ENCODE peak calls at places on chromosome 12, in ten cellular contexts. One of them, this sample, is unnamed.

GRCh38 chr12:111819191-111820158 is 22.6 kb upstream of the MAPKAPK5 start:
- DNase-seq in tibial nerve: no peak
- DNase-seq in spleen: no peak
- DNase-seq in left ventricle myocardium inferior: no peak
- DNase-seq in K562: no peak
- DNase-seq in WTC11: no peak
- DNase-seq in breast epithelium: no peak
- DNase-seq in foreskin fibroblast: no peak
- DNase-seq in coronary artery: no peak
- DNase-seq in fibroblast of lung: peak; percentile 7
- DNase-seq in this sample: no peak

GRCh38 chr12:114920828-114921579 is 237.0 kb upstream of the TBX3 start:
- DNase-seq in tibial nerve: peak; percentile 26
- DNase-seq in spleen: no peak
- DNase-seq in left ventricle myocardium inferior: no peak
- DNase-seq in K562: no peak
- DNase-seq in WTC11: no peak
- DNase-seq in breast epithelium: no peak
- DNase-seq in foreskin fibroblast: peak; percentile 90
- DNase-seq in coronary artery: no peak
- DNase-seq in fibroblast of lung: peak; percentile 64
- DNase-seq in this sample: no peak

GRCh38 chr12:12562016-12562483 is 613 bp downstream of the DUSP16 start:
- DNase-seq in tibial nerve: no peak
- DNase-seq in spleen: peak; percentile 87
- DNase-seq in left ventricle myocardium inferior: peak; percentile 39
- DNase-seq in K562: peak; percentile 59
- DNase-seq in WTC11: peak; percentile 34
- DNase-seq in breast epithelium: no peak
- DNase-seq in foreskin fibroblast: no peak
- DNase-seq in coronary artery: no peak
- DNase-seq in fibroblast of lung: peak; percentile 25
- DNase-seq in this sample: peak; percentile 25

GRCh38 chr12:104219361-104219892 is 3.8 kb downstream of the TXNRD1 start:
- DNase-seq in tibial nerve: peak; percentile 30
- DNase-seq in spleen: no peak
- DNase-seq in left ventricle myocardium inferior: no peak
- DNase-seq in K562: no peak
- DNase-seq in WTC11: no peak
- DNase-seq in breast epithelium: no peak
- DNase-seq in foreskin fibroblast: peak; percentile 89
- DNase-seq in coronary artery: no peak
- DNase-seq in fibroblast of lung: peak; percentile 97
- DNase-seq in this sample: no peak

GRCh38 chr12:121916719-121917118 is 1.7 kb upstream of the CFAP251 start:
- DNase-seq in tibial nerve: no peak
- DNase-seq in spleen: no peak
- DNase-seq in left ventricle myocardium inferior: no peak
- DNase-seq in K562: no peak
- DNase-seq in WTC11: no peak
- DNase-seq in breast epithelium: no peak
- DNase-seq in foreskin fibroblast: no peak
- DNase-seq in coronary artery: no peak
- DNase-seq in fibroblast of lung: peak; percentile 20
- DNase-seq in this sample: peak; percentile 19

GRCh38 chr12:57899010-57899662 is 42.2 kb upstream of the ATP23 start:
- DNase-seq in tibial nerve: no peak
- DNase-seq in spleen: peak; percentile 92
- DNase-seq in left ventricle myocardium inferior: peak; percentile 31
- DNase-seq in K562: no peak
- DNase-seq in WTC11: no peak
- DNase-seq in breast epithelium: peak; percentile 65
- DNase-seq in foreskin fibroblast: peak; percentile 41
- DNase-seq in coronary artery: no peak
- DNase-seq in fibroblast of lung: peak; percentile 69
- DNase-seq in this sample: no peak

GRCh38 chr12:98296462-98297079 is 218.8 kb upstream of the TMPO start:
- DNase-seq in tibial nerve: no peak
- DNase-seq in spleen: no peak
- DNase-seq in left ventricle myocardium inferior: no peak
- DNase-seq in K562: no peak
- DNase-seq in WTC11: peak; percentile 38
- DNase-seq in breast epithelium: no peak
- DNase-seq in foreskin fibroblast: no peak
- DNase-seq in coronary artery: no peak
- DNase-seq in fibroblast of lung: peak; percentile 6
- DNase-seq in this sample: peak; percentile 5

GRCh38 chr12:76588881-76589565 is 29.5 kb upstream of the OSBPL8 start:
- DNase-seq in tibial nerve: peak; percentile 27
- DNase-seq in spleen: no peak
- DNase-seq in left ventricle myocardium inferior: no peak
- DNase-seq in K562: no peak
- DNase-seq in WTC11: no peak
- DNase-seq in breast epithelium: no peak
- DNase-seq in foreskin fibroblast: peak; percentile 83
- DNase-seq in coronary artery: no peak
- DNase-seq in fibroblast of lung: peak; percentile 80
- DNase-seq in this sample: no peak

GRCh38 chr12:27260746-27261145 is 16.7 kb downstream of the STK38L start:
- DNase-seq in tibial nerve: no peak
- DNase-seq in spleen: no peak
- DNase-seq in left ventricle myocardium inferior: no peak
- DNase-seq in K562: no peak
- DNase-seq in WTC11: no peak
- DNase-seq in breast epithelium: no peak
- DNase-seq in foreskin fibroblast: no peak
- DNase-seq in coronary artery: no peak
- DNase-seq in fibroblast of lung: peak; percentile 60
- DNase-seq in this sample: no peak

GRCh38 chr12:29693962-29694361 is 89.8 kb downstream of the TMTC1 start:
- DNase-seq in tibial nerve: no peak
- DNase-seq in spleen: no peak
- DNase-seq in left ventricle myocardium inferior: no peak
- DNase-seq in K562: no peak
- DNase-seq in WTC11: no peak
- DNase-seq in breast epithelium: no peak
- DNase-seq in foreskin fibroblast: no peak
- DNase-seq in coronary artery: no peak
- DNase-seq in fibroblast of lung: no peak
- DNase-seq in this sample: no peak

GRCh38 chr12:115993715-115994114 is 283.8 kb downstream of the MED13L start:
- DNase-seq in tibial nerve: no peak
- DNase-seq in spleen: no peak
- DNase-seq in left ventricle myocardium inferior: no peak
- DNase-seq in K562: no peak
- DNase-seq in WTC11: no peak
- DNase-seq in breast epithelium: no peak
- DNase-seq in foreskin fibroblast: no peak
- DNase-seq in coronary artery: no peak
- DNase-seq in fibroblast of lung: no peak
- DNase-seq in this sample: no peak

GRCh38 chr12:3496964-3497363 is 6.0 kb downstream of the PRMT8 start:
- DNase-seq in tibial nerve: no peak
- DNase-seq in spleen: no peak
- DNase-seq in left ventricle myocardium inferior: no peak
- DNase-seq in K562: no peak
- DNase-seq in WTC11: no peak
- DNase-seq in breast epithelium: no peak
- DNase-seq in foreskin fibroblast: no peak
- DNase-seq in coronary artery: no peak
- DNase-seq in fibroblast of lung: no peak
- DNase-seq in this sample: no peak

GRCh38 chr12:21659383-21659782 is 1.7 kb upstream of the LDHB start:
- DNase-seq in tibial nerve: no peak
- DNase-seq in spleen: no peak
- DNase-seq in left ventricle myocardium inferior: no peak
- DNase-seq in K562: peak; percentile 13
- DNase-seq in WTC11: no peak
- DNase-seq in breast epithelium: no peak
- DNase-seq in foreskin fibroblast: no peak
- DNase-seq in coronary artery: no peak
- DNase-seq in fibroblast of lung: no peak
- DNase-seq in this sample: no peak

GRCh38 chr12:55734595-55734994 is 5.8 kb upstream of the CD63 start:
- DNase-seq in tibial nerve: no peak
- DNase-seq in spleen: no peak
- DNase-seq in left ventricle myocardium inferior: no peak
- DNase-seq in K562: no peak
- DNase-seq in WTC11: no peak
- DNase-seq in breast epithelium: no peak
- DNase-seq in foreskin fibroblast: no peak
- DNase-seq in coronary artery: no peak
- DNase-seq in fibroblast of lung: no peak
- DNase-seq in this sample: no peak

GRCh38 chr12:93195511-93195910 is 182.2 kb upstream of the NUDT4 start:
- DNase-seq in tibial nerve: no peak
- DNase-seq in spleen: no peak
- DNase-seq in left ventricle myocardium inferior: no peak
- DNase-seq in K562: no peak
- DNase-seq in WTC11: no peak
- DNase-seq in breast epithelium: no peak
- DNase-seq in foreskin fibroblast: no peak
- DNase-seq in coronary artery: no peak
- DNase-seq in fibroblast of lung: no peak
- DNase-seq in this sample: no peak

GRCh38 chr12:6181166-6181565 is 19.0 kb upstream of the CD9 start:
- DNase-seq in tibial nerve: no peak
- DNase-seq in spleen: no peak
- DNase-seq in left ventricle myocardium inferior: no peak
- DNase-seq in K562: no peak
- DNase-seq in WTC11: no peak
- DNase-seq in breast epithelium: no peak
- DNase-seq in foreskin fibroblast: no peak
- DNase-seq in coronary artery: no peak
- DNase-seq in fibroblast of lung: no peak
- DNase-seq in this sample: no peak
- TF ChIP-seq CTCF in tibial nerve: no peak
- TF ChIP-seq CTCF in spleen: no peak
- TF ChIP-seq CTCF in left ventricle myocardium inferior: no peak
- TF ChIP-seq CTCF in K562: no peak
- TF ChIP-seq CTCF in WTC11: no peak
- TF ChIP-seq CTCF in breast epithelium: no peak
- TF ChIP-seq CTCF in foreskin fibroblast: no peak
- TF ChIP-seq CTCF in coronary artery: no peak
- TF ChIP-seq CTCF in fibroblast of lung: no peak
- TF ChIP-seq CTCF in this sample: no peak

DNA sequence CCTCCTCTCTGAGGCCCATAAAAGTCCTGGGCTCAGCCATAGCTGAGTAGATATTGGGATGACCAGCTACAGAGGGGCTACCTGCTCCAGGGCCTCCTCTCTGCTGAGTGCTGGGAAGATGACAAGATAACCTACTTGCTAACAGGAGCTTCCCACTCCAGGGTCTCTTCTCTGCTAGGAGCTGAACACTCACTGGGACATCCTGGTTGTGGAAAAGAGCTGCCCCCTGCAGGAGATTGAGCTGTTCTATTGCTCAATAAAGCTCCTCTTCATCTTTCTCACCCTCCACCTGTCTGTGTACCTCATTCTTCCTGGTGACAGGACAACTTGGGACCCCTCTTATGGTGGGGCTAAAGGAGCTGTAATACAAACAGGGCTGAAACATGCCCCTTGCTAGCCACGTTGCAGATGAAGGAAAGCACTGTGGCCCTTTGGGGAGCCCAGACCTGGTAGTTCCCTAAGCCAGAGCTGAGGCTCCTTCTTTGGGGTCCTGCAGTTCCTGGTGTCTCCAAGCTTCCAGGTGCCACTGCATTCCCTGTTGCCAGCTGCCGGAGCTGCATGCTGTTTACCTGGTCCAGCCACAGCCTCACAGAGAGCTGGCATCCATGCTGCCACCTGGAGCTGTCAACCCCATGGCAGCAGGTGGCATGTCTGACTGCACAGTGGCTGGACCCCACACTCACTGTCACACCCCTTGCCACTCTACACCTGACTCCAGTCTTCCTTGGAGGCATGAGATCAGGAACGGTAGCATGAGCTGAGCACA is 598.5 kb upstream of the LMO3 start:
- DNase-seq in tibial nerve: no peak
- DNase-seq in spleen: no peak
- DNase-seq in left ventricle myocardium inferior: no peak
- DNase-seq in K562: no peak
- DNase-seq in WTC11: peak; percentile 14
- DNase-seq in breast epithelium: no peak
- DNase-seq in foreskin fibroblast: no peak
- DNase-seq in coronary artery: no peak
- DNase-seq in fibroblast of lung: no peak
- DNase-seq in this sample: no peak
- TF ChIP-seq CTCF in tibial nerve: no peak
- TF ChIP-seq CTCF in spleen: no peak
- TF ChIP-seq CTCF in left ventricle myocardium inferior: no peak
- TF ChIP-seq CTCF in K562: no peak
- TF ChIP-seq CTCF in WTC11: no peak
- TF ChIP-seq CTCF in breast epithelium: no peak
- TF ChIP-seq CTCF in foreskin fibroblast: no peak
- TF ChIP-seq CTCF in coronary artery: no peak
- TF ChIP-seq CTCF in fibroblast of lung: no peak
- TF ChIP-seq CTCF in this sample: no peak

GRCh38 chr12:49019435-49020317 is 1.1 kb upstream of the PRKAG1 start:
- DNase-seq in tibial nerve: peak; percentile 40
- DNase-seq in spleen: no peak
- DNase-seq in left ventricle myocardium inferior: no peak
- DNase-seq in K562: peak; percentile 67
- DNase-seq in WTC11: peak; percentile 58
- DNase-seq in breast epithelium: no peak
- DNase-seq in foreskin fibroblast: peak; percentile 19
- DNase-seq in coronary artery: peak; percentile 78
- DNase-seq in fibroblast of lung: peak; percentile 41
- DNase-seq in this sample: no peak
- TF ChIP-seq CTCF in tibial nerve: no peak
- TF ChIP-seq CTCF in spleen: peak; percentile 37
- TF ChIP-seq CTCF in left ventricle myocardium inferior: no peak
- TF ChIP-seq CTCF in K562: peak; percentile 51
- TF ChIP-seq CTCF in WTC11: no peak
- TF ChIP-seq CTCF in breast epithelium: no peak
- TF ChIP-seq CTCF in foreskin fibroblast: peak; percentile 25
- TF ChIP-seq CTCF in coronary artery: no peak
- TF ChIP-seq CTCF in fibroblast of lung: peak; percentile 16
- TF ChIP-seq CTCF in this sample: peak; percentile 48

GRCh38 chr12:67223225-67223624 is 45.9 kb upstream of the CAND1 start:
- DNase-seq in tibial nerve: no peak
- DNase-seq in spleen: no peak
- DNase-seq in left ventricle myocardium inferior: no peak
- DNase-seq in K562: no peak
- DNase-seq in WTC11: no peak
- DNase-seq in breast epithelium: no peak
- DNase-seq in foreskin fibroblast: no peak
- DNase-seq in coronary artery: no peak
- DNase-seq in fibroblast of lung: no peak
- DNase-seq in this sample: no peak

GRCh38 chr12:67217647-67218046 is 51.5 kb upstream of the CAND1 start:
- DNase-seq in tibial nerve: no peak
- DNase-seq in spleen: no peak
- DNase-seq in left ventricle myocardium inferior: no peak
- DNase-seq in K562: no peak
- DNase-seq in WTC11: no peak
- DNase-seq in breast epithelium: no peak
- DNase-seq in foreskin fibroblast: no peak
- DNase-seq in coronary artery: no peak
- DNase-seq in fibroblast of lung: no peak
- DNase-seq in this sample: no peak

GRCh38 chr12:67220065-67220464 is 49.1 kb upstream of the CAND1 start:
- DNase-seq in tibial nerve: no peak
- DNase-seq in spleen: no peak
- DNase-seq in left ventricle myocardium inferior: peak; percentile 16
- DNase-seq in K562: no peak
- DNase-seq in WTC11: peak; percentile 28
- DNase-seq in breast epithelium: no peak
- DNase-seq in foreskin fibroblast: no peak
- DNase-seq in coronary artery: no peak
- DNase-seq in fibroblast of lung: peak; percentile 3
- DNase-seq in this sample: no peak

GRCh38 chr12:67222302-67222701 is 46.9 kb upstream of the CAND1 start:
- DNase-seq in tibial nerve: no peak
- DNase-seq in spleen: no peak
- DNase-seq in left ventricle myocardium inferior: no peak
- DNase-seq in K562: no peak
- DNase-seq in WTC11: no peak
- DNase-seq in breast epithelium: no peak
- DNase-seq in foreskin fibroblast: no peak
- DNase-seq in coronary artery: no peak
- DNase-seq in fibroblast of lung: peak; percentile 24
- DNase-seq in this sample: no peak
- TF ChIP-seq CTCF in tibial nerve: no peak
- TF ChIP-seq CTCF in spleen: peak; percentile 16
- TF ChIP-seq CTCF in left ventricle myocardium inferior: peak; percentile 52
- TF ChIP-seq CTCF in K562: peak; percentile 34
- TF ChIP-seq CTCF in WTC11: no peak
- TF ChIP-seq CTCF in breast epithelium: no peak
- TF ChIP-seq CTCF in foreskin fibroblast: peak; percentile 28
- TF ChIP-seq CTCF in coronary artery: no peak
- TF ChIP-seq CTCF in fibroblast of lung: peak; percentile 22
- TF ChIP-seq CTCF in this sample: peak; percentile 58